ENCODE peak calls at places on chromosomes 12 and 14, in eight cellular contexts. I, D, T, U, S, K, L and N are unnamed samples.

GRCh38 chr12:52876371-52876770 is 27.6 kb upstream of the KRT78 start:
- DNase-seq in T (no peak), K (no peak), D (no peak), L (no peak), S (no peak), U (no peak), I (no peak), N (peak; percentile 98)

GRCh38 chr12:89464974-89465592 is 59.5 kb downstream of the GALNT4 start:
- DNase-seq in D (no peak), I (no peak), U (no peak), T (no peak), L (no peak), K (no peak), S (no peak), N (peak; percentile 35)

GRCh38 chr14:51167587-51168219 is 72.3 kb upstream of the TMX1 start:
- DNase-seq in S (no peak), K (no peak), I (no peak), T (no peak), U (no peak), D (peak; percentile 38), L (peak; percentile 31), N (no peak)

GRCh38 chr14:86777950-86778602 is 1214.9 kb downstream of the GALC start:
- DNase-seq in D (no peak), S (no peak), U (no peak), T (no peak), L (no peak), K (no peak), I (no peak), N (peak; percentile 56)

GRCh38 chr12:114829833-114830232 is 145.9 kb upstream of the TBX3 start:
- DNase-seq in T (no peak), U (no peak), K (no peak), D (no peak), I (no peak), L (no peak), S (no peak), N (no peak)

GRCh38 chr14:31038521-31039166 is 12.5 kb upstream of the STRN3 start:
- DNase-seq in S (no peak), D (no peak), T (no peak), K (no peak), I (no peak), L (no peak), U (no peak), N (no peak)

GRCh38 chr14:54722791-54723432 is 156.0 kb downstream of the SAMD4A start:
- DNase-seq in L (no peak), U (no peak), S (peak; percentile 34), D (peak; percentile 32), I (peak; percentile 55), T (no peak), K (no peak), N (peak; percentile 60)

GRCh38 chr14:34250959-34251358 is 211.1 kb downstream of the SPTSSA start:
- DNase-seq in L (no peak), D (no peak), U (peak; percentile 29), I (no peak), S (no peak), T (no peak), K (no peak), N (no peak)

GRCh38 chr12:52689239-52689638 is 9.0 kb upstream of the KRT1 start:
- DNase-seq in T (no peak), L (no peak), U (no peak), I (no peak), D (no peak), K (no peak), S (no peak), N (no peak)

GRCh38 chr12:115998119-115998633 is 279.3 kb downstream of the MED13L start:
- DNase-seq in L (no peak), D (peak; percentile 33), U (no peak), S (peak; percentile 53), T (no peak), K (no peak), I (peak; percentile 59), N (peak; percentile 58)

GRCh38 chr14:64562432-64562831 is 12.7 kb downstream of the PPP1R36 start:
- DNase-seq in L (no peak), U (no peak), K (no peak), D (no peak), I (no peak), T (peak; percentile 13), S (peak; percentile 34), N (peak; percentile 78)

GRCh38 chr14:48253020-48253419 is 577.6 kb upstream of the MDGA2 start:
- DNase-seq in K (no peak), T (no peak), U (no peak), D (no peak), I (no peak), L (no peak), S (no peak), N (no peak)
- H3K4me3 ChIP-seq in K (no peak overlapping the region), T (no peak overlapping the region), U (no peak overlapping the region), D (no peak overlapping the region), I (no peak overlapping the region), L (no peak overlapping the region), S (no peak overlapping the region), N (no peak overlapping the region)

GRCh38 chr12:11664101-11664500 is 14.6 kb downstream of the ETV6 start:
- DNase-seq in T (no peak), L (no peak), I (no peak), U (no peak), K (no peak), D (no peak), S (no peak), N (no peak)
- TF ChIP-seq CTCF in T (no peak), L (no peak), I (no peak), U (no peak), K (no peak), D (no peak), S (no peak), N (no peak)

GRCh38 chr14:76919811-76920571 is 93.8 kb downstream of the LRRC74A start:
- DNase-seq in T (no peak), S (peak; percentile 87), K (peak; percentile 73), L (peak; percentile 52), U (peak; percentile 60), D (peak; percentile 87), I (no peak), N (peak; percentile 17)
- H3K4me3 ChIP-seq in T (no peak overlapping the region), S (no peak overlapping the region), K (peak overlapping the region; percentile 2), L (no peak overlapping the region), U (no peak overlapping the region), D (no peak overlapping the region), I (no peak overlapping the region), N (no peak overlapping the region)

GRCh38 chr12:108850854-108851573 is 6.4 kb downstream of the SSH1 start:
- DNase-seq in S (no peak), I (no peak), L (peak; percentile 62), U (peak; percentile 86), T (no peak), K (peak; percentile 81), D (peak; percentile 98), N (no peak)
- TF ChIP-seq CTCF in S (no peak), I (peak; percentile 34), L (no peak), U (peak; percentile 15), T (no peak), K (no peak), D (peak; percentile 49), N (no peak)

GRCh38 chr12:138171-138897 is 71.8 kb downstream of the IQSEC3 start:
- DNase-seq in T (no peak), U (no peak), K (no peak), L (no peak), I (no peak), D (no peak), S (no peak), N (no peak)

GRCh38 chr12:143964-144649 is 69.8 kb downstream of the SLC6A12 start:
- DNase-seq in T (no peak), D (no peak), S (peak; percentile 87), U (no peak), K (no peak), I (no peak), L (no peak), N (peak; percentile 5)

GRCh38 chr12:139585-139984 is 73.0 kb downstream of the IQSEC3 start:
- DNase-seq in L (no peak), D (no peak), I (peak; percentile 66), S (peak; percentile 70), U (no peak), T (no peak), K (no peak), N (no peak)

GRCh38 chr12:135127-135526 is 68.6 kb downstream of the IQSEC3 start:
- DNase-seq in D (no peak), S (no peak), U (no peak), I (no peak), K (no peak), L (no peak), T (no peak), N (no peak)

DNA sequence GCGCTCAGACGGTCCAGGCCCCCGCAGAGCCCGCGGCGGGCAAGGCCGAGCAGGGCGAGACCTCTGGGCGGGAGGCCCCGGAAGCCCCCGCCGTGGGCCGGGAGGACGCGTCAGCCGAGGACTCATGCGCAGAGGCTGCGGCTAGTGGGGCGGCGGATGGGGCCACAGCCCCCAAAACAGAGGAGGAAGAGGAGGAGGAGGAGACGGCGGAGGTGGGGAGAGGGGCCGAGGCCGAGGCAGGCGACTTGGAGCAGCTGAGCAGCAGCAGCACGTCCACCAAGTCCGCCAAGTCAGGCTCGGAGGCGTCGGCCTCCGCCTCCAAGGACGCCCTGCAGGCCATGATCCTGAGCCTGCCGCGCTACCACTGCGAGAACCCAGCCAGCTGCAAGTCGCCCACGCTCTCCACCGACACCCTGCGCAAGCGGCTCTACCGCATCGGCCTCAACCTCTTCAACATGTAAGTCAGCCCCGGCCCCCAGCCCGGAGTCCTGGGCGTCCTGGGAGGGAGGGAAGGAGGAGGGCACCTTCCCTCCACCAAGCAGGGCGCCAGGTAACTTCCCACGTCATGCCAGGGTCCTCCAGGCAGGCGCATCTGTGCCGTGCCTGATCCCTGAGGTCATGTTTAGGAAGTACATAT is 72.4 kb downstream of the IQSEC3 start:
- DNase-seq in K (no peak), U (peak; percentile 27), S (no peak), D (peak; percentile 11), L (no peak), I (no peak), T (no peak), N (no peak)
- H3K4me3 ChIP-seq in K (peak overlapping the region; percentile 41), U (peak overlapping the region; percentile 38), S (no peak overlapping the region), D (no peak overlapping the region), L (peak overlapping the region; percentile 33), I (no peak overlapping the region), T (no peak overlapping the region), N (no peak overlapping the region)

GRCh38 chr14:63130531-63130930 is 73.7 kb upstream of the RHOJ start:
- DNase-seq in I (no peak), T (no peak), L (no peak), U (no peak), K (no peak), S (no peak), D (no peak), N (no peak)

DNA sequence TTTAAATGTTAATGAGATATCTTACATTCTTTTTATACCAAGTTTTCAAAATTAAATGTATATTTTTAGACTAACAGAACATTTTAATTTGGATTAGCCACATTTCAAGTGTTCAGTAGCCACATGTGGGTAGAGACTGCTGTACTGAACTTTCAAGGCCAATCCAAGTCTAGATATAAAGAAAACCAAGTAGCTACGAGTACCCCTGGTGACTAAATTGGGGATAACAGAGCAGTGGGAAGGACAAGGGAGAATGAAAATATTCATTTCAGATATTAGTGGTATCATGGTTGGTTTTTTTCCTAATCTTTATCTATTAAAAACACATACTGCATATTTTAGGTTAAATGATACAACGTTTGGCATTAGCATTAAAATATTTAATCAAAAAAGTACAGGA is 69.4 kb upstream of the RHOJ start:
- DNase-seq in S (peak; percentile 27), D (peak; percentile 7), T (no peak), I (peak; percentile 29), U (no peak), K (no peak), L (no peak), N (no peak)
- TF ChIP-seq CTCF in S (peak; percentile 48), D (peak; percentile 58), T (no peak), I (peak; percentile 49), U (no peak), K (no peak), L (no peak), N (peak; percentile 46)